ENCODE peak calls at places on chromosome 2, in four cellular contexts. K, D, F and Q are unnamed samples.

GRCh38 chr2:27796991-27797752 is 25.7 kb downstream of the MRPL33 start:
- DNase-seq in K (no peak), D (no peak), F (no peak), Q (no peak)

GRCh38 chr2:162111958-162112850 is 38.2 kb upstream of the DPP4 start:
- DNase-seq in K (no peak), D (no peak), F (no peak), Q (no peak)

GRCh38 chr2:149330127-149331022 is at the start of gene LYPD6:
- DNase-seq in K (peak), D (peak), F (peak), Q (peak)

GRCh38 chr2:107633580-107634147 is 193.0 kb upstream of the RGPD4 start:
- DNase-seq in K (no peak), D (no peak), F (peak), Q (peak)

GRCh38 chr2:239932881-239933735 is 92.0 kb downstream of the NDUFA10 start:
- DNase-seq in K (no peak), D (peak), F (no peak), Q (no peak)

GRCh38 chr2:98467652-98468051 is 23.0 kb downstream of the INPP4A start:
- DNase-seq in K (no peak), D (no peak), F (no peak), Q (no peak)

GRCh38 chr2:239735131-239735828 is 289.9 kb downstream of the NDUFA10 start:
- DNase-seq in K (no peak), D (no peak), F (peak), Q (no peak)

GRCh38 chr2:110678457-110679336 is 834 bp upstream of the BUB1 start:
- DNase-seq in K (peak), D (no peak), F (peak), Q (peak)

GRCh38 chr2:159442159-159442852 is 155.8 kb upstream of the WDSUB1 start:
- DNase-seq in K (no peak), D (no peak), F (no peak), Q (no peak)

GRCh38 chr2:236044191-236044590 is 124.0 kb downstream of the GBX2 start:
- DNase-seq in K (no peak), D (no peak), F (no peak), Q (no peak)

GRCh38 chr2:72214429-72215143 is 66.9 kb upstream of the CYP26B1 start:
- DNase-seq in K (no peak), D (no peak), F (peak), Q (peak)

GRCh38 chr2:67713376-67713775 is 316.2 kb downstream of the ETAA1 start:
- DNase-seq in K (no peak), D (no peak), F (no peak), Q (no peak)

GRCh38 chr2:57868619-57869139 is 177.9 kb upstream of the VRK2 start:
- DNase-seq in K (no peak), D (no peak), F (no peak), Q (no peak)

GRCh38 chr2:240467659-240468299 is 32.3 kb downstream of the GPC1 start:
- DNase-seq in K (no peak), D (no peak), F (no peak), Q (no peak)

GRCh38 chr2:174263989-174264388 is 15.7 kb upstream of the OLA1 start:
- DNase-seq in K (no peak), D (no peak), F (peak), Q (peak)

GRCh38 chr2:232890896-232891601 is 21.0 kb downstream of the SNORC start:
- DNase-seq in K (peak), D (peak), F (no peak), Q (peak)

GRCh38 chr2:226211439-226211838 is 588.2 kb downstream of the IRS1 start:
- DNase-seq in K (no peak), D (no peak), F (peak), Q (peak)

GRCh38 chr2:181948227-181948626 is 37.4 kb upstream of the PPP1R1C start:
- DNase-seq in K (no peak), D (no peak), F (no peak), Q (no peak)

GRCh38 chr2:121790276-121790956 is 35.0 kb downstream of the TSN start:
- DNase-seq in K (no peak), D (no peak), F (peak), Q (peak)

GRCh38 chr2:134261398-134262131 is 7.7 kb downstream of the MGAT5 start:
- DNase-seq in K (no peak), D (no peak), F (peak), Q (peak)

GRCh38 chr2:21585863-21586262 is 462.1 kb downstream of the TDRD15 start:
- DNase-seq in K (no peak), D (no peak), F (no peak), Q (no peak)

GRCh38 chr2:231425811-231426703 is 30.5 kb downstream of the B3GNT7 start:
- DNase-seq in K (no peak), D (no peak), F (no peak), Q (no peak)

GRCh38 chr2:180571559-180571958 is 408.8 kb upstream of the UBE2E3 start:
- DNase-seq in K (no peak), D (no peak), F (peak), Q (peak)

GRCh38 chr2:240959214-240959940 is 39.0 kb upstream of the SNED1 start:
- DNase-seq in K (no peak), D (peak), F (no peak), Q (no peak)

GRCh38 chr2:3728104-3729054 is 25.0 kb downstream of the DCDC2C start:
- DNase-seq in K (peak), D (no peak), F (peak), Q (peak)

GRCh38 chr2:240719676-240720545 is 28.2 kb downstream of the AQP12A start:
- DNase-seq in K (no peak), D (no peak), F (no peak), Q (no peak)

GRCh38 chr2:112253261-112253807 is 1.5 kb downstream of the ZC3H8 start:
- DNase-seq in K (no peak), D (no peak), F (no peak), Q (no peak)

GRCh38 chr2:138293045-138293444 is 208.5 kb upstream of the SPOPL start:
- DNase-seq in K (no peak), D (no peak), F (no peak), Q (no peak)

GRCh38 chr2:94956797-94957391 is 68.6 kb upstream of the MAL start:
- DNase-seq in K (no peak), D (no peak), F (peak), Q (peak)

GRCh38 chr2:144086965-144087364 is 433.0 kb downstream of the ZEB2 start:
- DNase-seq in K (no peak), D (no peak), F (peak), Q (no peak)

GRCh38 chr2:237092920-237093781 is 7.5 kb downstream of the COPS8 start:
- DNase-seq in K (peak), D (no peak), F (peak), Q (peak)

GRCh38 chr2:147275943-147276342 is 568.9 kb upstream of the ACVR2A start:
- DNase-seq in K (no peak), D (no peak), F (no peak), Q (no peak)

GRCh38 chr2:237558918-237559645 is 7.3 kb upstream of the PRLH start:
- DNase-seq in K (peak), D (peak), F (peak), Q (peak)

GRCh38 chr2:226767056-226767813 is 32.4 kb downstream of the IRS1 start:
- DNase-seq in K (no peak), D (no peak), F (no peak), Q (no peak)

GRCh38 chr2:229083606-229084349 is 187.3 kb downstream of the PID1 start:
- DNase-seq in K (no peak), D (no peak), F (peak), Q (no peak)

GRCh38 chr2:197145471-197146056 is 165.0 kb downstream of the ANKRD44 start:
- DNase-seq in K (no peak), D (no peak), F (no peak), Q (no peak)

GRCh38 chr2:237405006-237405559 is 8.9 kb downstream of the COL6A3 start:
- DNase-seq in K (no peak), D (no peak), F (peak), Q (peak)

GRCh38 chr2:56741601-56742102 is 557.9 kb downstream of the CCDC85A start:
- DNase-seq in K (peak), D (no peak), F (peak), Q (peak)

GRCh38 chr2:86000131-86000937 is 105.4 kb downstream of the POLR1A start:
- DNase-seq in K (no peak), D (peak), F (no peak), Q (no peak)

GRCh38 chr2:85999131-85999831 is 106.4 kb downstream of the POLR1A start:
- DNase-seq in K (no peak), D (peak), F (peak), Q (no peak)

GRCh38 chr2:85997016-85997970 is 108.4 kb downstream of the POLR1A start:
- DNase-seq in K (peak), D (peak), F (peak), Q (peak)

GRCh38 chr2:85996591-85996990 is 107.8 kb upstream of the ST3GAL5 start:
- DNase-seq in K (peak), D (peak), F (no peak), Q (no peak)

DNA sequence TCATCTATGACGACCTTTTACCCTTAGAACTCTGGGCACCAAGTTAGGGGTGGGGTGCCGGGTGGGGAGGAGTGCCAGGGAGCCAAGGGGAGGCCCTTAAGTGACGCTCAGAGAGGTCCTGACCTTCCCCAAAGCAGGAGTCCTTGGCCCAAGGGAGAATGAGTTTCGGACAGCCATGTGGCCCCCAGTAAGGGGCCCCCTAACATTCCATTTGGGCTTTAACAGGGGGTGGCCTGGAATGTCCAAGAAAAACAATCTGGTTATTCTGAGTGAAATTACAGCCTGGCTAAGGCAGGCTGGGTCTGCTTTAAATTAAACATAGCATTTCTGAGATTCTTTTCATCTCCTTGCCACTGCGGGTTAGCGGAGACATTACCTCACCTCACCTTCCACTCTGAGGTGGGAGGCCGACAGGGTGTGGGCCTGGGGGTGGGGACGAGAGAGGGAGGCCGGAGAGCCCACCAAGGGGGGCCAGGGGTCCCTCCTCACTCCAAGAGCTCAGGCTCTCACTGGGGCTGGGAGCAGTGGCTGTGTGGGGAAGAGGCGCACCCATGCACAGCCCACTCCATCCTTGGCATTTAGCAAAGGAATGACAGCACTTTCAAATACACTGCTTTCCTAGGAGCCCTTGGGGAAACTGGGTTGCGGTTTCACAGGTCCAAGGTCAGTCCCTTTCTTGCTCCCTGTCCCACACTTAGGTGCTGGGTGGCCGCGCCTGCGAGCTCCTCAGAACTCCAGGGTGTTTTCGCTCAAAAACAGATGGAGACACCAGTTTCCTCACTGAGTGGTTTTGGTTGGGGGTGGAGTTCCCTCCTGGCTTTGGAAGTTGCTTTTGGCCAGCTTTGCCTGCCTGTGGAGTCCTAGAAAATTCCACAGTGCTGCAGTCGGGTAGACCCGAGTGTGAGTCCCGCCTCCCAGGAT is 107.4 kb downstream of the POLR1A start:
- DNase-seq in K (peak), D (peak), F (peak), Q (peak)
- H3K4me3 ChIP-seq in K (no peak), D (no peak), F (peak), Q (peak)

GRCh38 chr2:48107326-48107925 is 201.1 kb upstream of the FBXO11 start:
- DNase-seq in K (peak), D (no peak), F (peak), Q (peak)
- TF ChIP-seq CTCF in K (no peak), D (no peak), F (peak), Q (no peak)

DNA sequence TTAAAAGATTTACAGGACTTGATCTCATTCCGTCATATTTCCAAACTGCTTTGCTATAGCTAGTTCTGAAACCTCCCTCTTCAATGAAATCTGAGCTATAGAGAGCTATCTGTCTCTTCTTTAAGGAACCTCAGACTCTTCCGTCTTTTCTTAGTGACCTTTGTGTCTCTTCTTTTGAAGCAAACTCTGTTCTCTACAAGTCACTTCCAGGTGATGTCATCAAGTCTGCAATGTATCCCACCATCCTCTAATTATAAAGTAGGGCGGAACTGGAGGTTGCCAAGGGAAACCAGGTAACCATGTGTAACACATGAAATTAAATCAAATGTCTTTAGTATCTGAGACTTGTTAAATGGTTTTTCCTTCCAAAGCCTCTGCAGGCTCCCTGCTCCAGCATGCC is 41.2 kb upstream of the PEX13 start:
- DNase-seq in K (no peak), D (no peak), F (no peak), Q (no peak)
- H3K4me3 ChIP-seq in K (no peak), D (no peak), F (no peak), Q (no peak)

GRCh38 chr2:23944527-23944926 is 4.3 kb downstream of the UBXN2A start:
- DNase-seq in K (no peak), D (no peak), F (no peak), Q (no peak)
- TF ChIP-seq CTCF in K (no peak), D (no peak), F (no peak), Q (no peak)

GRCh38 chr2:218872645-218873358 is 7.8 kb upstream of the WNT10A start:
- DNase-seq in K (no peak), D (no peak), F (no peak), Q (no peak)

GRCh38 chr2:218869064-218869463 is 9.5 kb downstream of the WNT6 start:
- DNase-seq in K (no peak), D (no peak), F (no peak), Q (no peak)

GRCh38 chr2:218873359-218874194 is 7.1 kb upstream of the WNT10A start:
- DNase-seq in K (no peak), D (no peak), F (no peak), Q (no peak)

GRCh38 chr2:218870984-218871344 is 9.7 kb upstream of the WNT10A start:
- DNase-seq in K (no peak), D (no peak), F (no peak), Q (no peak)

GRCh38 chr2:218871345-218872302 is 9.0 kb upstream of the WNT10A start:
- DNase-seq in K (no peak), D (no peak), F (no peak), Q (no peak)
- H3K4me3 ChIP-seq in K (no peak), D (no peak), F (no peak), Q (no peak)

DNA sequence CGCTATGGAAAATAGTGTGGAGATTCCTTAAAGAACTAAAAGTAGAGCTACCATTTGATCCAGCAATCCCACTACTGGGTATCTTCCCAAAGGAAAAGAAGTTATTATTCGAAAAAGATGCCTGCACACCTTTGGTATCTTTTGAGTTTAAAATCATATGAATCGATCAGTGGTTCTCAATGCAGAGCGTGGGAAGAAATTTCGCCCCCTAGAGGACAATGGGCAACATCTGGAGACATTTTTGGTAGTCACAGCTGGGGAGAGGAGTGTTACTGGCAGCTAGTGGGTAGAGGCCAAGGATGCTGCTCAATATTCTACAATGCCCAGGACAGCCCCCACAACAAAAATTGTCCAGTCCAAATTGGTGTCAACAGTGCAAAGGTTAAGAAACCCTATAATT is 425.5 kb downstream of the LRATD1 start:
- DNase-seq in K (no peak), D (no peak), F (no peak), Q (no peak)
- TF ChIP-seq CTCF in K (no peak), D (no peak), F (peak), Q (peak)